ENCODE peak calls at places on chromosome 14, in ten cellular contexts. One of them, this sample, is unnamed.

GRCh38 chr14:91149462-91149861 is 35.6 kb downstream of the DGLUCY start:
- DNase-seq in HCT116: no peak
- DNase-seq in effector memory CD4-positive, alpha-beta T cell: no peak
- DNase-seq in lower lobe of right lung: no peak
- DNase-seq in HS-5: peak; percentile 96
- DNase-seq in ELR: peak; percentile 97
- DNase-seq in CD4-positive, alpha-beta T cell: no peak
- DNase-seq in kidney: no peak
- DNase-seq in posterior vena cava: peak; percentile 42
- DNase-seq in NCI-H2081: no peak
- DNase-seq in this sample: peak; percentile 82

GRCh38 chr14:39158222-39158858 is 11.8 kb downstream of the TRAPPC6B start:
- DNase-seq in CD4-positive, alpha-beta T cell: no peak
- DNase-seq in lower lobe of right lung: no peak
- DNase-seq in HCT116: no peak
- DNase-seq in HS-5: no peak
- DNase-seq in kidney: no peak
- DNase-seq in effector memory CD4-positive, alpha-beta T cell: no peak
- DNase-seq in posterior vena cava: no peak
- DNase-seq in ELR: no peak
- DNase-seq in NCI-H2081: no peak
- DNase-seq in this sample: no peak

GRCh38 chr14:96160030-96160912 is 44.4 kb upstream of the BDKRB2 start:
- DNase-seq in CD4-positive, alpha-beta T cell: no peak
- DNase-seq in kidney: no peak
- DNase-seq in NCI-H2081: no peak
- DNase-seq in posterior vena cava: no peak
- DNase-seq in effector memory CD4-positive, alpha-beta T cell: no peak
- DNase-seq in ELR: no peak
- DNase-seq in lower lobe of right lung: no peak
- DNase-seq in HCT116: no peak
- DNase-seq in HS-5: no peak
- DNase-seq in this sample: no peak

GRCh38 chr14:61566537-61567225 is 128.6 kb upstream of the HIF1A start:
- DNase-seq in HS-5: no peak
- DNase-seq in HCT116: no peak
- DNase-seq in kidney: no peak
- DNase-seq in NCI-H2081: peak; percentile 45
- DNase-seq in lower lobe of right lung: no peak
- DNase-seq in CD4-positive, alpha-beta T cell: no peak
- DNase-seq in ELR: peak; percentile 88
- DNase-seq in posterior vena cava: no peak
- DNase-seq in effector memory CD4-positive, alpha-beta T cell: no peak
- DNase-seq in this sample: no peak

GRCh38 chr14:67618617-67619063 is 1.1 kb upstream of the ARG2 start:
- DNase-seq in kidney: no peak
- DNase-seq in HCT116: no peak
- DNase-seq in NCI-H2081: peak; percentile 6
- DNase-seq in HS-5: no peak
- DNase-seq in ELR: peak; percentile 88
- DNase-seq in effector memory CD4-positive, alpha-beta T cell: no peak
- DNase-seq in CD4-positive, alpha-beta T cell: no peak
- DNase-seq in lower lobe of right lung: no peak
- DNase-seq in posterior vena cava: no peak
- DNase-seq in this sample: peak; percentile 81

GRCh38 chr14:31950760-31951637 is 126.1 kb upstream of the ARHGAP5 start:
- DNase-seq in HS-5: no peak
- DNase-seq in CD4-positive, alpha-beta T cell: no peak
- DNase-seq in ELR: peak; percentile 72
- DNase-seq in kidney: peak; percentile 80
- DNase-seq in lower lobe of right lung: no peak
- DNase-seq in effector memory CD4-positive, alpha-beta T cell: no peak
- DNase-seq in NCI-H2081: peak; percentile 77
- DNase-seq in HCT116: no peak
- DNase-seq in posterior vena cava: peak; percentile 90
- DNase-seq in this sample: peak; percentile 34

GRCh38 chr14:77187649-77188012 is 6.0 kb downstream of the TMEM63C start:
- DNase-seq in HS-5: no peak
- DNase-seq in CD4-positive, alpha-beta T cell: no peak
- DNase-seq in ELR: no peak
- DNase-seq in lower lobe of right lung: no peak
- DNase-seq in HCT116: no peak
- DNase-seq in kidney: no peak
- DNase-seq in NCI-H2081: no peak
- DNase-seq in effector memory CD4-positive, alpha-beta T cell: no peak
- DNase-seq in posterior vena cava: no peak
- DNase-seq in this sample: no peak

GRCh38 chr14:48391661-48392060 is 716.3 kb upstream of the MDGA2 start:
- DNase-seq in HS-5: no peak
- DNase-seq in lower lobe of right lung: no peak
- DNase-seq in effector memory CD4-positive, alpha-beta T cell: no peak
- DNase-seq in HCT116: no peak
- DNase-seq in posterior vena cava: no peak
- DNase-seq in CD4-positive, alpha-beta T cell: no peak
- DNase-seq in NCI-H2081: no peak
- DNase-seq in kidney: no peak
- DNase-seq in ELR: no peak
- DNase-seq in this sample: no peak

GRCh38 chr14:100713720-100714119 is 13.0 kb upstream of the DLK1 start:
- DNase-seq in effector memory CD4-positive, alpha-beta T cell: no peak
- DNase-seq in lower lobe of right lung: no peak
- DNase-seq in HCT116: no peak
- DNase-seq in ELR: no peak
- DNase-seq in kidney: no peak
- DNase-seq in posterior vena cava: no peak
- DNase-seq in HS-5: no peak
- DNase-seq in CD4-positive, alpha-beta T cell: no peak
- DNase-seq in NCI-H2081: no peak
- DNase-seq in this sample: no peak

GRCh38 chr14:75831971-75832370 is 149.8 kb downstream of the TGFB3 start:
- DNase-seq in NCI-H2081: peak; percentile 27
- DNase-seq in kidney: no peak
- DNase-seq in lower lobe of right lung: no peak
- DNase-seq in ELR: peak; percentile 45
- DNase-seq in posterior vena cava: no peak
- DNase-seq in HS-5: no peak
- DNase-seq in HCT116: no peak
- DNase-seq in effector memory CD4-positive, alpha-beta T cell: no peak
- DNase-seq in CD4-positive, alpha-beta T cell: no peak
- DNase-seq in this sample: no peak

GRCh38 chr14:68548194-68549056 is 244.4 kb downstream of the ZFP36L1 start:
- DNase-seq in kidney: peak; percentile 97
- DNase-seq in HS-5: peak; percentile 74
- DNase-seq in CD4-positive, alpha-beta T cell: no peak
- DNase-seq in effector memory CD4-positive, alpha-beta T cell: no peak
- DNase-seq in lower lobe of right lung: peak; percentile 78
- DNase-seq in HCT116: peak; percentile 82
- DNase-seq in ELR: peak; percentile 98
- DNase-seq in posterior vena cava: peak; percentile 96
- DNase-seq in NCI-H2081: peak; percentile 40
- DNase-seq in this sample: no peak

GRCh38 chr14:100747021-100747586 is 20.4 kb downstream of the DLK1 start:
- DNase-seq in posterior vena cava: peak; percentile 69
- DNase-seq in HCT116: peak; percentile 45
- DNase-seq in CD4-positive, alpha-beta T cell: no peak
- DNase-seq in HS-5: peak; percentile 89
- DNase-seq in lower lobe of right lung: peak; percentile 64
- DNase-seq in kidney: peak; percentile 31
- DNase-seq in ELR: peak; percentile 90
- DNase-seq in effector memory CD4-positive, alpha-beta T cell: no peak
- DNase-seq in NCI-H2081: no peak
- DNase-seq in this sample: no peak

GRCh38 chr14:104891664-104892500 is 26.8 kb downstream of the CEP170B start:
- DNase-seq in posterior vena cava: peak; percentile 79
- DNase-seq in CD4-positive, alpha-beta T cell: no peak
- DNase-seq in ELR: no peak
- DNase-seq in effector memory CD4-positive, alpha-beta T cell: no peak
- DNase-seq in kidney: peak; percentile 65
- DNase-seq in HS-5: no peak
- DNase-seq in lower lobe of right lung: peak; percentile 39
- DNase-seq in HCT116: no peak
- DNase-seq in NCI-H2081: no peak
- DNase-seq in this sample: no peak

This sample was measured in dermis microvascular lymphatic vessel endothelial cell.